ENCODE peak calls at places on chromosomes 1 and 21, in six cellular contexts. P is HepG2, X is H1, L is GM12892, K is GM12878, S is K562. D is an unnamed sample.

GRCh38 chr21:38751379-38752050 is 54.2 kb upstream of the ETS2 start:
- DNase-seq in P (no peak), X (no peak), L (no peak), K (no peak), S (no peak), D (no peak)

GRCh38 chr1:59730759-59731478 is 83.8 kb upstream of the HOOK1 start:
- DNase-seq in P (peak; percentile 93), X (no peak), L (no peak), K (no peak), S (peak; percentile 86), D (no peak)

GRCh38 chr1:47592296-47592975 is 154.6 kb downstream of the FOXD2 start:
- DNase-seq in P (no peak), X (no peak), L (no peak), K (no peak), S (no peak), D (no peak)

GRCh38 chr1:31639543-31639942 is 5.1 kb downstream of the PEF1 start:
- DNase-seq in P (no peak), X (no peak), L (no peak), K (no peak), S (no peak), D (no peak)

GRCh38 chr1:38114231-38114630 is 67.6 kb upstream of the POU3F1 start:
- DNase-seq in P (no peak), X (no peak), L (no peak), K (no peak), S (no peak), D (no peak)

GRCh38 chr21:21439761-21440160 is 441.6 kb downstream of the NCAM2 start:
- DNase-seq in P (no peak), X (no peak), L (no peak), K (no peak), S (no peak), D (no peak)

GRCh38 chr21:15825699-15826098 is 95.9 kb downstream of the USP25 start:
- DNase-seq in P (no peak), X (no peak), L (no peak), K (no peak), S (no peak), D (no peak)

GRCh38 chr1:205052689-205053088 is 9.7 kb downstream of the CNTN2 start:
- DNase-seq in P (no peak), X (no peak), L (no peak), K (no peak), S (no peak), D (no peak)

GRCh38 chr1:63991685-63992084 is 211.7 kb upstream of the UBE2U start:
- DNase-seq in P (no peak), X (no peak), L (no peak), K (no peak), S (no peak), D (no peak)

GRCh38 chr1:167670563-167670962 is 40.5 kb downstream of the RCSD1 start:
- DNase-seq in P (no peak), X (no peak), L (no peak), K (no peak), S (peak; percentile 31), D (no peak)

GRCh38 chr1:112522621-112523020 is 13.9 kb downstream of the WNT2B start:
- DNase-seq in P (no peak), X (no peak), L (no peak), K (no peak), S (no peak), D (no peak)

GRCh38 chr1:207103892-207104373 is at the start of gene C4BPA:
- DNase-seq in P (peak; percentile 90), X (no peak), L (no peak), K (no peak), S (no peak), D (no peak)

GRCh38 chr1:168202941-168203654 is 22.7 kb upstream of the SFT2D2 start:
- DNase-seq in P (peak; percentile 85), X (no peak), L (no peak), K (no peak), S (no peak), D (no peak)

GRCh38 chr1:178310685-178311105 is 186.1 kb downstream of the CLEC20A start:
- DNase-seq in P (peak; percentile 77), X (no peak), L (no peak), K (peak; percentile 20), S (peak; percentile 55), D (peak; percentile 9)

GRCh38 chr1:59901770-59902388 is 24.7 kb downstream of the CYP2J2 start:
- DNase-seq in P (no peak), X (no peak), L (no peak), K (no peak), S (no peak), D (no peak)

GRCh38 chr1:201937624-201938212 is 8.6 kb downstream of the LMOD1 start:
- DNase-seq in P (no peak), X (no peak), L (no peak), K (no peak), S (no peak), D (no peak)

GRCh38 chr1:209774592-209774991 is 9.8 kb downstream of the C1orf74 start:
- DNase-seq in P (no peak), X (no peak), L (no peak), K (peak; percentile 32), S (no peak), D (no peak)

GRCh38 chr1:154276797-154277196 is 4.4 kb downstream of the HAX1 start:
- DNase-seq in P (no peak), X (peak; percentile 51), L (no peak), K (no peak), S (peak; percentile 65), D (no peak)

GRCh38 chr1:57142999-57143398 is 177.2 kb upstream of the C8B start:
- DNase-seq in P (no peak), X (no peak), L (no peak), K (no peak), S (no peak), D (no peak)

GRCh38 chr1:58922302-58923089 is 138.6 kb upstream of the JUN start:
- DNase-seq in P (no peak), X (no peak), L (peak; percentile 34), K (peak; percentile 50), S (no peak), D (no peak)

GRCh38 chr1:161139765-161140164 is 7.3 kb upstream of the DEDD start:
- DNase-seq in P (peak; percentile 56), X (no peak), L (no peak), K (no peak), S (peak; percentile 68), D (no peak)

DNA sequence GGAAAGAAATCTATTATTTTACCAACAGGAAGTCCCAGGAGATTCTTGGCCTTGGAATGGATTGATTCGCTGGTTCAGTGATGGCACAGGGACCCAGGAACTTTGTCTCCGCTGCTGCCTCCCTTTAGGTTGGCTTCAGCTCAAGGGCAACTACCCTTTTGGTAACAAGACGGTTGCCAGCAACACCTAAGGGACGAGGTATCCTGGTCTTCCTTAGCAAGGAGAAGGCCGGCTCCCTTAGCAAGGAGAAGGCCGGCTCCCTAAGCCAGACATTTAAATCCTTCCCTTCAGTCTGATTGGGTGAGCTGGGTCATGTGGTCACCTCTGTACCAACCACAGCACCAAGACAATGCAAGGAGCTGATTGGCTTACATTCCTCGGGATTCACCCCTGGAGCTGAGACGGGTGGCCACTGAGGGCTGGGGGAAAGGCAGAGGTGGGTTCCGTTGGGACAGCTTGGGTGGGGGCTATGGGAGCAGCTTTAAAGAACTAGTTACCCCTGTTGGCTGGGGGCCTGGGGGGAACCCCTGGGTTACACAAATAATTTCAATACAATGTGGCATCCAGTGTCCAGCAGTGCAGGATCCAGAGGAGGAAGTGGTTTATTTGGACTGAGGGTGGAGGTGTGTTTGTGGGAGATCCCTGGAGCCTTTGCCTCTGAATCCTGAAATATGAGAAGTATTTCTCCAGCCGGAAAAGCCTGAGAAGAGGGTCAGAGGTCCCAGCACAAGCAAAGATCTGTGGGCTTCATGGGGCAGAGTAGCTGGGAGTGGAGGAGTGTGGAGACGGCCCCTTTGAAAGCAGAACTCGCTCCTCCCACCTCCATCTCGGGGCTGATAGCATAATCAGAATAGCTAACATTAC is 20.7 kb upstream of the CLIC4 start:
- DNase-seq in P (peak; percentile 96), X (peak; percentile 74), L (no peak), K (no peak), S (peak; percentile 41), D (no peak)
- TF ChIP-seq POLR2A in P (peak; percentile 92), X (no peak), L (no peak), K (no peak), S (no peak), D (no peak)

GRCh38 chr1:85330206-85330605 is 53.8 kb upstream of the BCL10 start:
- DNase-seq in P (peak; percentile 15), X (no peak), L (no peak), K (no peak), S (no peak), D (no peak)

GRCh38 chr1:85332575-85332974 is 56.1 kb upstream of the BCL10 start:
- DNase-seq in P (no peak), X (no peak), L (no peak), K (no peak), S (no peak), D (no peak)

GRCh38 chr1:85328713-85329376 is 52.4 kb upstream of the BCL10 start:
- DNase-seq in P (peak; percentile 97), X (no peak), L (no peak), K (no peak), S (no peak), D (no peak)

GRCh38 chr1:85333186-85333585 is 56.8 kb upstream of the BCL10 start:
- DNase-seq in P (no peak), X (no peak), L (no peak), K (no peak), S (no peak), D (no peak)

GRCh38 chr1:85330711-85331290 is 54.4 kb upstream of the BCL10 start:
- DNase-seq in P (no peak), X (no peak), L (no peak), K (no peak), S (no peak), D (no peak)
- TF ChIP-seq TAF1 in P (no peak), X (no peak), L (no peak), K (no peak), S (no peak), D (no peak)

GRCh38 chr1:183470961-183471747 is 1.1 kb upstream of the SMG7 start:
- DNase-seq in P (peak; percentile 58), X (peak; percentile 88), L (peak; percentile 32), K (peak; percentile 50), S (peak; percentile 84), D (peak; percentile 30)
- TF ChIP-seq POLR2A in P (peak; percentile 68), X (peak; percentile 10), L (peak; percentile 75), K (no peak), S (peak; percentile 67), D (peak; percentile 74)

DNA sequence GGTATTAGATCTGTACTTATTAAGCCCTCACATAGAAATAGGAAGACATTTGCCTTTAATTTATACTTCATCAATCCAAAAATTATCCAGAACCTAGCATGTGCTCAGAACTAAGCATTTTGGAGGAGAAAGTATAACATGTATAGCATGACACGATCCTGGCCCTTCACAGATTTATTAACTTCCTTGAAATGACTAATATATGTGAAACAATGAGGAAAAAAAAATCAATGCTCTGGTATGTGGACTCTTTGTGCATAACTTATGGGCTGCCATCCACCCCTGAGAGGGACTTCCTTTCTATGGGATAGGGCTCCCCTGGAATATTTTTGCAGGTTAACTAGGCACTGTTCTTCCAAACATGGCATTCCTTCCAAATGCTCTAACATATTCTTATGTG is 36.6 kb downstream of the CCDC185 start:
- DNase-seq in P (no peak), X (no peak), L (no peak), K (no peak), S (no peak), D (no peak)
- TF ChIP-seq TAF1 in P (no peak), X (no peak), L (no peak), K (no peak), S (no peak), D (no peak)

D was measured in GM12891.